ENCODE peak calls at places on chromosomes 3 and 15, in six cellular contexts. One of them, this sample, is unnamed.

GRCh38 chr15:85766007-85766831 is 28.5 kb downstream of the KLHL25 start:
- DNase-seq in endodermal cell: peak; percentile 72
- DNase-seq in neural progenitor cell: peak; percentile 73
- DNase-seq in cardiac muscle cell: no peak
- DNase-seq in ovary: no peak
- DNase-seq in IMR-90: no peak
- DNase-seq in this sample: no peak

GRCh38 chr15:48945386-48945785 is 18.3 kb downstream of the SHC4 start:
- DNase-seq in endodermal cell: no peak
- DNase-seq in neural progenitor cell: no peak
- DNase-seq in cardiac muscle cell: peak; percentile 69
- DNase-seq in ovary: no peak
- DNase-seq in IMR-90: no peak
- DNase-seq in this sample: no peak

GRCh38 chr3:16987141-16987540 is 102.4 kb downstream of the PLCL2 start:
- DNase-seq in endodermal cell: no peak
- DNase-seq in neural progenitor cell: no peak
- DNase-seq in cardiac muscle cell: no peak
- DNase-seq in ovary: no peak
- DNase-seq in IMR-90: no peak
- DNase-seq in this sample: no peak

GRCh38 chr3:39990532-39990931 is 181.1 kb downstream of the MYRIP start:
- DNase-seq in endodermal cell: peak; percentile 82
- DNase-seq in neural progenitor cell: peak; percentile 70
- DNase-seq in cardiac muscle cell: peak; percentile 69
- DNase-seq in ovary: no peak
- DNase-seq in IMR-90: peak; percentile 3
- DNase-seq in this sample: peak; percentile 74

GRCh38 chr3:10912784-10913183 is 79.8 kb upstream of the SLC6A1 start:
- DNase-seq in endodermal cell: no peak
- DNase-seq in neural progenitor cell: no peak
- DNase-seq in cardiac muscle cell: no peak
- DNase-seq in ovary: no peak
- DNase-seq in IMR-90: no peak
- DNase-seq in this sample: no peak

GRCh38 chr15:88324241-88325065 is 67.9 kb upstream of the NTRK3 start:
- DNase-seq in endodermal cell: no peak
- DNase-seq in neural progenitor cell: no peak
- DNase-seq in cardiac muscle cell: no peak
- DNase-seq in ovary: no peak
- DNase-seq in IMR-90: peak; percentile 6
- DNase-seq in this sample: no peak

GRCh38 chr3:194750409-194750808 is 64.7 kb downstream of the FAM43A start:
- DNase-seq in endodermal cell: no peak
- DNase-seq in neural progenitor cell: peak; percentile 89
- DNase-seq in cardiac muscle cell: no peak
- DNase-seq in ovary: no peak
- DNase-seq in IMR-90: no peak
- DNase-seq in this sample: no peak

GRCh38 chr15:75531041-75531450 is 48.1 kb downstream of the PTPN9 start:
- DNase-seq in endodermal cell: no peak
- DNase-seq in neural progenitor cell: no peak
- DNase-seq in cardiac muscle cell: peak; percentile 63
- DNase-seq in ovary: peak; percentile 65
- DNase-seq in IMR-90: peak; percentile 40
- DNase-seq in this sample: peak; percentile 81

GRCh38 chr3:140898340-140899180 is 43.1 kb upstream of the SLC25A36 start:
- DNase-seq in endodermal cell: no peak
- DNase-seq in neural progenitor cell: peak; percentile 33
- DNase-seq in cardiac muscle cell: peak; percentile 84
- DNase-seq in ovary: no peak
- DNase-seq in IMR-90: peak; percentile 87
- DNase-seq in this sample: no peak

GRCh38 chr15:73628976-73629854 is 4.0 kb downstream of the NPTN start:
- DNase-seq in endodermal cell: no peak
- DNase-seq in neural progenitor cell: no peak
- DNase-seq in cardiac muscle cell: peak; percentile 29
- DNase-seq in ovary: no peak
- DNase-seq in IMR-90: no peak
- DNase-seq in this sample: no peak

GRCh38 chr3:126287536-126288181 is 69.5 kb downstream of the KLF15 start:
- DNase-seq in endodermal cell: peak; percentile 91
- DNase-seq in neural progenitor cell: peak; percentile 89
- DNase-seq in cardiac muscle cell: peak; percentile 77
- DNase-seq in ovary: peak; percentile 70
- DNase-seq in IMR-90: peak; percentile 28
- DNase-seq in this sample: peak; percentile 64

GRCh38 chr3:152471814-152472605 is 203.3 kb downstream of the MBNL1 start:
- DNase-seq in endodermal cell: peak; percentile 76
- DNase-seq in neural progenitor cell: peak; percentile 61
- DNase-seq in cardiac muscle cell: peak; percentile 72
- DNase-seq in ovary: peak; percentile 49
- DNase-seq in IMR-90: peak; percentile 54
- DNase-seq in this sample: peak; percentile 78

GRCh38 chr3:152472606-152472954 is 203.9 kb downstream of the MBNL1 start:
- DNase-seq in endodermal cell: no peak
- DNase-seq in neural progenitor cell: no peak
- DNase-seq in cardiac muscle cell: no peak
- DNase-seq in ovary: no peak
- DNase-seq in IMR-90: no peak
- DNase-seq in this sample: no peak

GRCh38 chr15:37101634-37102314 is 1.4 kb upstream of the MEIS2 start:
- DNase-seq in endodermal cell: peak; percentile 91
- DNase-seq in neural progenitor cell: peak; percentile 92
- DNase-seq in cardiac muscle cell: peak; percentile 92
- DNase-seq in ovary: peak; percentile 86
- DNase-seq in IMR-90: peak; percentile 70
- DNase-seq in this sample: peak; percentile 86

GRCh38 chr3:134487406-134487805 is 1.5 kb downstream of the CEP63 start:
- DNase-seq in endodermal cell: no peak
- DNase-seq in neural progenitor cell: no peak
- DNase-seq in cardiac muscle cell: no peak
- DNase-seq in ovary: no peak
- DNase-seq in IMR-90: no peak
- DNase-seq in this sample: no peak

GRCh38 chr3:182909318-182910040 is 70.9 kb downstream of the DCUN1D1 start:
- DNase-seq in endodermal cell: no peak
- DNase-seq in neural progenitor cell: peak; percentile 38
- DNase-seq in cardiac muscle cell: peak; percentile 36
- DNase-seq in ovary: no peak
- DNase-seq in IMR-90: no peak
- DNase-seq in this sample: no peak

GRCh38 chr3:149151843-149152242 is 22.4 kb downstream of the HPS3 start:
- DNase-seq in endodermal cell: no peak
- DNase-seq in neural progenitor cell: no peak
- DNase-seq in cardiac muscle cell: peak; percentile 68
- DNase-seq in ovary: no peak
- DNase-seq in IMR-90: peak; percentile 76
- DNase-seq in this sample: no peak

GRCh38 chr3:27714692-27715453 is 7.2 kb downstream of the EOMES start:
- DNase-seq in endodermal cell: peak; percentile 91
- DNase-seq in neural progenitor cell: peak; percentile 88
- DNase-seq in cardiac muscle cell: no peak
- DNase-seq in ovary: no peak
- DNase-seq in IMR-90: no peak
- DNase-seq in this sample: no peak

GRCh38 chr15:90013503-90013937 is 12.4 kb downstream of the ZNF710 start:
- DNase-seq in endodermal cell: no peak
- DNase-seq in neural progenitor cell: no peak
- DNase-seq in cardiac muscle cell: no peak
- DNase-seq in ovary: no peak
- DNase-seq in IMR-90: no peak
- DNase-seq in this sample: no peak

GRCh38 chr3:30644615-30645014 is 38.2 kb downstream of the TGFBR2 start:
- DNase-seq in endodermal cell: no peak
- DNase-seq in neural progenitor cell: no peak
- DNase-seq in cardiac muscle cell: peak; percentile 77
- DNase-seq in ovary: no peak
- DNase-seq in IMR-90: peak; percentile 79
- DNase-seq in this sample: no peak

GRCh38 chr15:73716417-73716816 is 32.2 kb downstream of the CD276 start:
- DNase-seq in endodermal cell: no peak
- DNase-seq in neural progenitor cell: no peak
- DNase-seq in cardiac muscle cell: no peak
- DNase-seq in ovary: no peak
- DNase-seq in IMR-90: no peak
- DNase-seq in this sample: peak; percentile 77

GRCh38 chr15:69304176-69304533 is 5.4 kb downstream of the PAQR5 start:
- DNase-seq in endodermal cell: no peak
- DNase-seq in neural progenitor cell: no peak
- DNase-seq in cardiac muscle cell: peak; percentile 86
- DNase-seq in ovary: no peak
- DNase-seq in IMR-90: peak; percentile 92
- DNase-seq in this sample: no peak

GRCh38 chr3:31132132-31132769 is 237.8 kb upstream of the GADL1 start:
- DNase-seq in endodermal cell: no peak
- DNase-seq in neural progenitor cell: peak; percentile 37
- DNase-seq in cardiac muscle cell: peak; percentile 68
- DNase-seq in ovary: no peak
- DNase-seq in IMR-90: peak; percentile 53
- DNase-seq in this sample: no peak

GRCh38 chr3:14435175-14436011 is 33.0 kb downstream of the SLC6A6 start:
- DNase-seq in endodermal cell: no peak
- DNase-seq in neural progenitor cell: no peak
- DNase-seq in cardiac muscle cell: peak; percentile 41
- DNase-seq in ovary: no peak
- DNase-seq in IMR-90: no peak
- DNase-seq in this sample: no peak

GRCh38 chr15:40114218-40114617 is 5.5 kb upstream of the BMF start:
- DNase-seq in endodermal cell: no peak
- DNase-seq in neural progenitor cell: no peak
- DNase-seq in cardiac muscle cell: no peak
- DNase-seq in ovary: no peak
- DNase-seq in IMR-90: no peak
- DNase-seq in this sample: no peak

GRCh38 chr3:192652731-192653130 is 74.6 kb downstream of the FGF12 start:
- DNase-seq in endodermal cell: no peak
- DNase-seq in neural progenitor cell: no peak
- DNase-seq in cardiac muscle cell: no peak
- DNase-seq in ovary: no peak
- DNase-seq in IMR-90: no peak
- DNase-seq in this sample: no peak

GRCh38 chr3:52050571-52050970 is 5.8 kb downstream of the DUSP7 start:
- DNase-seq in endodermal cell: no peak
- DNase-seq in neural progenitor cell: no peak
- DNase-seq in cardiac muscle cell: no peak
- DNase-seq in ovary: no peak
- DNase-seq in IMR-90: no peak
- DNase-seq in this sample: no peak
- H3K4me1 ChIP-seq in endodermal cell: peaks cover 3% of the 10 kb centered on the region
- H3K4me1 ChIP-seq in neural progenitor cell: peaks cover 8% of the 10 kb centered on the region
- H3K4me1 ChIP-seq in cardiac muscle cell: peaks cover 27% of the 10 kb centered on the region
- H3K4me1 ChIP-seq in ovary: peaks cover 19% of the 10 kb centered on the region
- H3K4me1 ChIP-seq in IMR-90: peaks cover 54% of the 10 kb centered on the region
- H3K4me1 ChIP-seq in this sample: peaks cover 42% of the 10 kb centered on the region

GRCh38 chr3:100260081-100260684 is 609 bp upstream of the TBC1D23 start:
- DNase-seq in endodermal cell: peak; percentile 69
- DNase-seq in neural progenitor cell: peak; percentile 73
- DNase-seq in cardiac muscle cell: peak; percentile 89
- DNase-seq in ovary: peak; percentile 64
- DNase-seq in IMR-90: peak; percentile 51
- DNase-seq in this sample: peak; percentile 46
- TF ChIP-seq CTCF in endodermal cell: peak; percentile 61
- TF ChIP-seq CTCF in neural progenitor cell: peak; percentile 37
- TF ChIP-seq CTCF in cardiac muscle cell: peak; percentile 16
- TF ChIP-seq CTCF in ovary: peak; percentile 49
- TF ChIP-seq CTCF in IMR-90: no peak
- TF ChIP-seq CTCF in this sample: peak; percentile 31

GRCh38 chr15:67897646-67898045 is 57.8 kb upstream of the RNU6-1 start:
- DNase-seq in endodermal cell: no peak
- DNase-seq in neural progenitor cell: no peak
- DNase-seq in cardiac muscle cell: peak; percentile 51
- DNase-seq in ovary: no peak
- DNase-seq in IMR-90: no peak
- DNase-seq in this sample: no peak

GRCh38 chr15:67902579-67902979 is 62.7 kb upstream of the RNU6-1 start:
- DNase-seq in endodermal cell: peak; percentile 26
- DNase-seq in neural progenitor cell: no peak
- DNase-seq in cardiac muscle cell: no peak
- DNase-seq in ovary: no peak
- DNase-seq in IMR-90: no peak
- DNase-seq in this sample: no peak

GRCh38 chr15:67901922-67902321 is 62.1 kb upstream of the RNU6-1 start:
- DNase-seq in endodermal cell: peak; percentile 17
- DNase-seq in neural progenitor cell: no peak
- DNase-seq in cardiac muscle cell: no peak
- DNase-seq in ovary: no peak
- DNase-seq in IMR-90: no peak
- DNase-seq in this sample: no peak

GRCh38 chr15:67900621-67901147 is 60.8 kb upstream of the RNU6-1 start:
- DNase-seq in endodermal cell: no peak
- DNase-seq in neural progenitor cell: no peak
- DNase-seq in cardiac muscle cell: no peak
- DNase-seq in ovary: no peak
- DNase-seq in IMR-90: no peak
- DNase-seq in this sample: no peak

DNA sequence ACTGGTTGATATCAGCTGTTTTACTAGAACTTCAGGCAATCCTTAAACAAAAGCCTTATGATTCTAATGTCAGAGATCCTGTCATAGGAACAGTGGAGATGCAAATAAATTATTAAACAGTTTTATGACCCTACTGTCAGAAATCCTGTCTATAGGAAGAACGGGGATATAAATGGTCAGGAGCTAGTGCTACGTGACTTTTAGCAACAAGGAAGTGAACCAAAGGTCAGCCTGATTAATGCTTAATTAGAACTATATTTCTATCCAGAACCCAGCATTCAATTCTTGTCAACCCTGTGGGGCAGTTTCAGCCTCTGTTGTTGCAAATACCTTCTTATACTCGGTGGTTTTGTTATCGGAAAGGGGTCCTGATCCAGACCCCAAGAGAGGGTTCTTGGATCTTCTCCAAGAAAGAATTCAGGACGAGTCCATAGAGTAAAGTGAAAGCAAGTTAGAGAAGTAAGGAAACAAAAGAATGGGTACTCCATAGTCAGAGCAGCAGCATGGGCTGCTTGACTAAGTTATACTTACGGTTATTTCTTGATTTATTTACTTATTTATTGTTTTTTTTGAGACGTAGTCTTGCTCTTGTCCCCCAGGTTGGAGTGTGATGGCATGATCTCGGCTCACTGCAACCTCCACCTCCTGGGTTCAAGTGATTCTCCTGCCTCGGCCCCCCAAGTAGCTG is 59.9 kb upstream of the RNU6-1 start:
- DNase-seq in endodermal cell: no peak
- DNase-seq in neural progenitor cell: no peak
- DNase-seq in cardiac muscle cell: no peak
- DNase-seq in ovary: no peak
- DNase-seq in IMR-90: no peak
- DNase-seq in this sample: no peak
- H3K27ac ChIP-seq in endodermal cell: no peak overlapping the region
- H3K27ac ChIP-seq in neural progenitor cell: no peak overlapping the region
- H3K27ac ChIP-seq in cardiac muscle cell: no peak overlapping the region
- H3K27ac ChIP-seq in ovary: no peak overlapping the region
- H3K27ac ChIP-seq in IMR-90: no peak overlapping the region
- H3K27ac ChIP-seq in this sample: no peak overlapping the region

DNA sequence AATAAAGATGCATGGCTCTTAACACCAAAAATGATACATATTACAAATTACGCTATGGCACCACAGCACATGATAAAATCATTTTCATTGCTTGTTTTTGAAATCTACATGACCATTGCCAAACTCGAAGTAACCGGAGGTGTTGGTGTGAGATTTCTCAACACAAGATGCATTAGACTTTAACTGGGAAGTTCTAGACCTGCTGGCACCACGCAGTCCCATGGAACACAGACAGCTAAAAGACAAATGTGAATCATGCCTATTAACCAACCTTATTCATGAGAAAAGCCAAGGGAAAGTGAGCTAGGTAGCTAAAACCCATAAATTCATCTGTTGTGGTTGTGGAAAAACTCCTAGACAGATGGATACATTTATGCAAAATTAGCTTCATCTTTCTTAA is 595.4 kb downstream of the FOXP1 start:
- DNase-seq in endodermal cell: no peak
- DNase-seq in neural progenitor cell: no peak
- DNase-seq in cardiac muscle cell: no peak
- DNase-seq in ovary: no peak
- DNase-seq in IMR-90: no peak
- DNase-seq in this sample: no peak
- H3K4me1 ChIP-seq in endodermal cell: peaks cover 6% of the 10 kb centered on the region
- H3K4me1 ChIP-seq in neural progenitor cell: peaks cover 8% of the 10 kb centered on the region
- H3K4me1 ChIP-seq in cardiac muscle cell: no peaks in the 10 kb centered on the region
- H3K4me1 ChIP-seq in ovary: peaks cover 7% of the 10 kb centered on the region
- H3K4me1 ChIP-seq in IMR-90: peaks cover 26% of the 10 kb centered on the region
- H3K4me1 ChIP-seq in this sample: no peaks in the 10 kb centered on the region

This sample was measured in testis.